ENCODE peak calls at places on chromosome 19, in six cellular contexts. P is GM23338, E is PC-3, K is HCT116, J is GM23248, X is neural progenitor cell. S is an unnamed sample.

GRCh38 chr19:15137777-15138176 is 30.6 kb downstream of the SYDE1 start:
- DNase-seq in P (no peak), E (no peak), K (no peak), J (peak; percentile 71), X (no peak), S (no peak)

GRCh38 chr19:48511321-48511731 is 309 bp downstream of the LMTK3 start:
- DNase-seq in P (no peak), E (no peak), K (no peak), J (no peak), X (peak; percentile 38), S (no peak)

GRCh38 chr19:10603873-10604459 is 16.9 kb upstream of the AP1M2 start:
- DNase-seq in P (no peak), E (no peak), K (no peak), J (no peak), X (peak; percentile 9), S (no peak)

GRCh38 chr19:34393031-34393430 is 11.2 kb upstream of the PDCD2L start:
- DNase-seq in P (no peak), E (no peak), K (no peak), J (no peak), X (no peak), S (no peak)

GRCh38 chr19:23399443-23399842 is 4.2 kb upstream of the ZNF91 start:
- DNase-seq in P (no peak), E (peak; percentile 7), K (no peak), J (no peak), X (no peak), S (no peak)

GRCh38 chr19:14167594-14168138 is 31.3 kb upstream of the ASF1B start:
- DNase-seq in P (no peak), E (no peak), K (no peak), J (no peak), X (no peak), S (no peak)

GRCh38 chr19:54463531-54464043 is at the start of gene LENG9:
- DNase-seq in P (peak; percentile 100), E (peak; percentile 99), K (peak; percentile 99), J (peak; percentile 100), X (peak; percentile 99), S (peak; percentile 100)

GRCh38 chr19:39156230-39156890 is 30.8 kb downstream of the PAK4 start:
- DNase-seq in P (no peak), E (peak; percentile 25), K (no peak), J (peak; percentile 72), X (no peak), S (no peak)

GRCh38 chr19:3042545-3043267 is 13.6 kb upstream of the TLE2 start:
- DNase-seq in P (no peak), E (no peak), K (no peak), J (no peak), X (no peak), S (no peak)

GRCh38 chr19:56838930-56839664 is 1.4 kb downstream of the PEG3 start:
- DNase-seq in P (no peak), E (peak; percentile 74), K (no peak), J (peak; percentile 84), X (no peak), S (no peak)

GRCh38 chr19:10431943-10432735 is 11.8 kb downstream of the PDE4A start:
- DNase-seq in P (peak; percentile 60), E (peak; percentile 42), K (no peak), J (peak; percentile 80), X (peak; percentile 73), S (peak; percentile 55)

GRCh38 chr19:31166206-31166605 is 183.0 kb downstream of the TSHZ3 start:
- DNase-seq in P (no peak), E (no peak), K (no peak), J (no peak), X (no peak), S (no peak)

GRCh38 chr19:13705928-13706447 is 58.3 kb upstream of the MRI1 start:
- DNase-seq in P (no peak), E (no peak), K (no peak), J (no peak), X (no peak), S (no peak)

GRCh38 chr19:52307275-52307674 is 10.3 kb downstream of the ZNF480 start:
- DNase-seq in P (peak; percentile 58), E (no peak), K (peak; percentile 7), J (peak; percentile 8), X (peak; percentile 16), S (no peak)

GRCh38 chr19:56942749-56943148 is 102.2 kb upstream of the PEG3 start:
- DNase-seq in P (no peak), E (no peak), K (no peak), J (peak; percentile 2), X (peak; percentile 25), S (peak; percentile 61)

GRCh38 chr19:32201661-32202060 is 143.7 kb upstream of the ZNF507 start:
- DNase-seq in P (no peak), E (no peak), K (no peak), J (no peak), X (peak; percentile 21), S (no peak)

GRCh38 chr19:7242601-7243258 is 51.5 kb downstream of the INSR start:
- DNase-seq in P (no peak), E (peak; percentile 33), K (no peak), J (peak; percentile 95), X (no peak), S (no peak)

GRCh38 chr19:35446194-35446593 is 1.9 kb upstream of the FFAR2 start:
- DNase-seq in P (no peak), E (no peak), K (no peak), J (no peak), X (no peak), S (no peak)

GRCh38 chr19:57302020-57302465 is 18.2 kb upstream of the ZNF543 start:
- DNase-seq in P (no peak), E (peak; percentile 94), K (no peak), J (peak; percentile 98), X (no peak), S (peak; percentile 52)

GRCh38 chr19:41297628-41298326 is 12.2 kb upstream of the CCDC97 start:
- DNase-seq in P (no peak), E (no peak), K (no peak), J (peak; percentile 23), X (no peak), S (no peak)

GRCh38 chr19:41295506-41295905 is 14.5 kb upstream of the CCDC97 start:
- DNase-seq in P (no peak), E (no peak), K (no peak), J (no peak), X (no peak), S (peak; percentile 48)

GRCh38 chr19:41298327-41298964 is 11.5 kb upstream of the CCDC97 start:
- DNase-seq in P (no peak), E (no peak), K (no peak), J (peak; percentile 94), X (no peak), S (peak; percentile 76)

GRCh38 chr19:41294393-41294792 is 15.6 kb upstream of the CCDC97 start:
- DNase-seq in P (no peak), E (no peak), K (no peak), J (no peak), X (no peak), S (no peak)

DNA sequence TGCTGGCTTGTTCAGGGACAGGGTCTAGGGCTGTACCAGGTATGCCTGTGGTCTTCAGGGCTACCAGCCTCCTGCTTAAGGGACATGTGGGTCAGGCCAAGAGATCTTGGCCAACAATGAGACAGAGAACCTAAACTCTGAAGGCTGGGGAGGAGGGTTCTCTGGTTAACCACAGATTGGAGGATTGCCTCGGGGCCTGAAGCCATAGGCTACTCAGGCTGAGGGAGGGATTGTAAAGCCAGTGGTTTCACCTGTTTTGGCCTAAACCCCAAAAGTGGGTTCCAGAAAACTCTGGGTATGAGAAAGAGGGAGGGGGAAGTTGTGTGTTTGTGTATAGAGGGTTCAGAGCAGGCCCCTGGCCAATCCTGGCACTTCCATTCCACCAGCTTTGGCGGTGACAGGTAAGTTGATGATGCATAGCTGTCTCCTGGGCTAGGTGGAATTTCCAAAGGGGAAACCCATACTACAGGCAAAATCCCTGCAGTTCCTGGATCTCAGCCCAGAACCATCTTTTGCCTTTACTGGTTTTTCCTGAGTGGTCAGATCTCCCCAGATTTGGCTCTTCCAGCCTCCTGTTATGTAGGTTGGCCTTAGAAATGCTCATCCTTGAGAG is 13.5 kb upstream of the CCDC97 start:
- DNase-seq in P (no peak), E (peak; percentile 60), K (no peak), J (no peak), X (no peak), S (no peak)
- TF ChIP-seq EZH2phosphoT487 in P (no peak), E (no peak), K (no peak), J (no peak), X (no peak), S (no peak)

GRCh38 chr19:1747285-1748114 is 5.8 kb upstream of the ONECUT3 start:
- DNase-seq in P (peak; percentile 89), E (peak; percentile 97), K (peak; percentile 100), J (peak; percentile 71), X (peak; percentile 53), S (peak; percentile 81)
- TF ChIP-seq EZH2 in P (no peak), E (no peak), K (no peak), J (no peak), X (no peak), S (no peak)

DNA sequence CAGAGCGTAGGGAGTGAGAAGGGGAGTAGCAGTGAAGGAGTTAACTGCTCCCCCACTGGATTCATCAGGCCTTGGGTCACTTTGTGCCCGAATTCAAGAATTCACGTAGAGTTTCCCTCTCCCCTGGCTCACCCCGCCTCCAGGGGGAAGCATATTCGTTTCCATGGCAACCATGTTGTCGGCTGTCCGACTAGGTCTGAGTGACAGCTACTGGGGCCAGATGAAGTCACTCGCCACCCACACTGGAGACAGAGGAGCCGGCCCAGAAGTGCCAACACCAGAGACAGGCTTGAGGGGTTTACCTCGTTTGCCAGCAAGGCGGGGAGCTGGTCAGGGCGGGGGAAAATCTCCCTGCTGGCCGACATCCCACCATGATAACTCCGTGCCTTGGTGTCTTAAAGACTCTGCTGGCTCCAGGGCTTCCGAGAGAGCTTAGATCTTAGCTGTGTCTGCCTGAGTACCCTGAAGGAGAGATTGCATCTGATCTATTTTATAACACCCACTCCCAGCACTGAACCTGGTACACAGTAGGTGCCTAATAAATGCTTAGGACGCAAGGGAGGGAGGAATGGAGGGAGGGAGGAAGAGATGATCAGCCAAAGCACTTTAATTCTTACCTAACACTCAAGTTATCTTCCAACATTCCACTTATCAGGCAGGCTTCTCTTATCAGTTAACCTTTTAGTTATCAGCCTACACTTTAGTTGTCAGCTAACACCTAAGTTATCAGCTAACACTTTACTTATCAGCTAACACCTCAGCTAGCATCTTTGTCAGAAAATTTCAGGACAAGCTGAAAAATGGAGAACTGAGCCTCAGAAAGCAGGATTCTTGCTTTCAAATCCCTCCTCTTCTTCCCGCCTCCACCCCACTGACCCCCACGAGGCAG is 57.2 kb upstream of the ZNRF4 start:
- DNase-seq in P (peak; percentile 94), E (peak; percentile 37), K (no peak), J (peak; percentile 55), X (peak; percentile 96), S (peak; percentile 43)
- TF ChIP-seq EZH2phosphoT487 in P (no peak), E (no peak), K (no peak), J (no peak), X (no peak), S (no peak)

GRCh38 chr19:45972944-45973525 is 630 bp downstream of the NOVA2 start:
- DNase-seq in P (no peak), E (no peak), K (no peak), J (no peak), X (peak; percentile 68), S (peak; percentile 13)

GRCh38 chr19:45973564-45974338 is at the start of gene NOVA2:
- DNase-seq in P (peak; percentile 96), E (peak; percentile 48), K (peak; percentile 69), J (peak; percentile 62), X (peak; percentile 96), S (peak; percentile 70)

GRCh38 chr19:45969676-45970075 is 4.0 kb downstream of the NOVA2 start:
- DNase-seq in P (no peak), E (no peak), K (no peak), J (no peak), X (no peak), S (no peak)

GRCh38 chr19:45971260-45971902 is 2.3 kb downstream of the NOVA2 start:
- DNase-seq in P (no peak), E (no peak), K (no peak), J (no peak), X (no peak), S (no peak)

GRCh38 chr19:45972081-45972943 is 1.4 kb downstream of the NOVA2 start:
- DNase-seq in P (no peak), E (no peak), K (no peak), J (no peak), X (no peak), S (no peak)
- TF ChIP-seq EZH2 in P (no peak), E (no peak), K (no peak), J (no peak), X (no peak), S (no peak)